ENCODE peak calls at places on chromosomes 4 and X, in eight cellular contexts. Q, J, L, P, Y, B, U and A are unnamed samples.

GRCh38 chr4:17494258-17494657 is 17.6 kb downstream of the QDPR start:
- DNase-seq in Q (no peak), J (no peak), L (no peak), P (peak), Y (no peak), B (peak), U (no peak), A (no peak)

GRCh38 chrX:70281951-70282350 is at the start of gene RAB41:
- DNase-seq in Q (no peak), J (no peak), L (no peak), P (no peak), Y (no peak), B (no peak), U (no peak), A (no peak)

GRCh38 chr4:168486961-168487820 is 6.9 kb upstream of the DDX60L start:
- DNase-seq in Q (no peak), J (no peak), L (no peak), P (peak), Y (no peak), B (peak), U (no peak), A (no peak)

GRCh38 chrX:45056428-45057145 is 144.1 kb downstream of the DIPK2B start:
- DNase-seq in Q (no peak), J (no peak), L (no peak), P (no peak), Y (no peak), B (no peak), U (no peak), A (no peak)

GRCh38 chrX:42973321-42973720 is 195.4 kb upstream of the PPP1R2C start:
- DNase-seq in Q (no peak), J (no peak), L (no peak), P (no peak), Y (no peak), B (no peak), U (no peak), A (no peak)

GRCh38 chr4:111775908-111776307 is 369.3 kb upstream of the FAM241A start:
- DNase-seq in Q (no peak), J (no peak), L (no peak), P (no peak), Y (no peak), B (no peak), U (no peak), A (no peak)

GRCh38 chr4:118282692-118283091 is 70.1 kb downstream of the PRSS12 start:
- DNase-seq in Q (no peak), J (no peak), L (peak), P (peak), Y (no peak), B (peak), U (peak), A (no peak)

GRCh38 chrX:54178100-54178940 is 4.7 kb downstream of the FAM120C start:
- DNase-seq in Q (no peak), J (no peak), L (no peak), P (peak), Y (no peak), B (peak), U (no peak), A (no peak)

GRCh38 chr4:113635739-113636437 is 125.7 kb downstream of the CAMK2D start:
- DNase-seq in Q (no peak), J (no peak), L (no peak), P (peak), Y (no peak), B (peak), U (no peak), A (no peak)

GRCh38 chrX:153304988-153305736 is 16.4 kb downstream of the PNMA6F start:
- DNase-seq in Q (no peak), J (no peak), L (no peak), P (no peak), Y (no peak), B (no peak), U (no peak), A (no peak)

GRCh38 chr4:118120120-118120760 is 86.0 kb downstream of the NDST3 start:
- DNase-seq in Q (no peak), J (no peak), L (no peak), P (no peak), Y (no peak), B (no peak), U (no peak), A (no peak)

GRCh38 chr4:77927991-77928925 is 65.6 kb downstream of the MRPL1 start:
- DNase-seq in Q (no peak), J (no peak), L (no peak), P (peak), Y (no peak), B (no peak), U (peak), A (no peak)

GRCh38 chr4:5366421-5366820 is 315.1 kb downstream of the STK32B start:
- DNase-seq in Q (no peak), J (no peak), L (no peak), P (no peak), Y (no peak), B (peak), U (no peak), A (no peak)

GRCh38 chrX:45775462-45775861 is 574.8 kb upstream of the DIPK2B start:
- DNase-seq in Q (no peak), J (no peak), L (no peak), P (peak), Y (no peak), B (peak), U (no peak), A (no peak)

GRCh38 chr4:188008377-188008776 is 12.8 kb downstream of the ZFP42 start:
- DNase-seq in Q (no peak), J (no peak), L (no peak), P (peak), Y (no peak), B (peak), U (no peak), A (no peak)

GRCh38 chrX:39736219-39737211 is 361.2 kb downstream of the BCOR start:
- DNase-seq in Q (no peak), J (peak), L (peak), P (peak), Y (no peak), B (peak), U (peak), A (no peak)

GRCh38 chr4:119579823-119580222 is 48.8 kb downstream of the PDE5A start:
- DNase-seq in Q (no peak), J (peak), L (no peak), P (no peak), Y (no peak), B (no peak), U (peak), A (no peak)

GRCh38 chrX:149222040-149222439 is 283.1 kb downstream of the IDS start:
- DNase-seq in Q (no peak), J (no peak), L (no peak), P (no peak), Y (no peak), B (no peak), U (no peak), A (no peak)

GRCh38 chr4:8332038-8332857 is 62.7 kb downstream of the HTRA3 start:
- DNase-seq in Q (no peak), J (no peak), L (no peak), P (no peak), Y (no peak), B (no peak), U (no peak), A (no peak)

DNA sequence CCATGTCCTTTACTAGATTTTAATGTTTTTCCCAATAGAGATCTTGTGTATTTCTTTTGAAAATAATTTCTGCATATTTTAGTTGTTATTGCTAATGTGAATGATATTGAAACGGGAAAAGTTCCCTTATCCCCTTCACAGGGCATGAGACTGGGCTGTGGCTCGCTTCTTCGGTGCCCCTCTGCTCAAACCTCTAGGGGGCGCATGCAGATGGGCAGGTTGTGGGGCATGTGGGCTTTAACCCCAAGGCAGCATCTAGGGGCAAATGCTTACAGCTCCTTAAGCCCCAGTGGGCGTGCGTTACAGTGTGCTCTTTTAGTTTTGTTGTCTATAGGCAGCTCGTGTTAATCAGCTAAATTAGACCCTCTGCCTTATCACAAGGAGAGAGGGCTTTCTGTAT is 194.7 kb downstream of the OPHN1 start:
- DNase-seq in Q (no peak), J (no peak), L (no peak), P (no peak), Y (no peak), B (no peak), U (no peak), A (no peak)
- TF ChIP-seq CTCF in Q (peak), J (peak), L (peak), P (peak), Y (peak), B (peak), U (no peak), A (peak)

GRCh38 chrX:15299945-15300851 is 15.2 kb downstream of the ASB11 start:
- DNase-seq in Q (no peak), J (no peak), L (no peak), P (peak), Y (no peak), B (peak), U (no peak), A (no peak)
- TF ChIP-seq CTCF in Q (peak), J (peak), L (peak), P (peak), Y (peak), B (peak), U (peak), A (peak)

GRCh38 chrX:38260231-38260630 is 39.6 kb upstream of the SRPX start:
- DNase-seq in Q (no peak), J (no peak), L (no peak), P (peak), Y (peak), B (no peak), U (no peak), A (peak)
- TF ChIP-seq CTCF in Q (peak), J (peak), L (no peak), P (peak), Y (peak), B (peak), U (peak), A (peak)

DNA sequence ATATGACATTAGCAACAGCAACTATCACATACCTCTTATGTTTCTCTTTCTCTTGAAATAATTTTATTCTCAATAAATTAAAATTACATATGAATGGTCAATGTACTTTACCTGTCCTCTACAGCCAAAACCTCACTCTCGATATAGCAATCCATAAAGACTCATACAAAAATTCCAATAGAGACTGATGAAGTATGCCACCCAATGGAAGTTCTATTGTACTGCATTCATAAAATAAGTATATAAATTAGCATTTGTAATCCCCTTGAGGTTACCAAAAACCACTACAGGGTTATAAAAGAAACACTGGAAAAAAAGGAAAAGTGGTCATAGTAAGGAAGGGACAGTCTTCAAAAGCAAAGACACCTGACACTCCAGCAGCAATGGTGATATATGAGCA is 32.8 kb downstream of the CLDN2 start:
- DNase-seq in Q (no peak), J (no peak), L (no peak), P (peak), Y (no peak), B (peak), U (no peak), A (no peak)
- TF ChIP-seq CTCF in Q (no peak), J (peak), L (peak), P (peak), Y (peak), B (peak), U (peak), A (no peak)

GRCh38 chr4:88937081-88937480 is 119.9 kb downstream of the FAM13A start:
- DNase-seq in Q (no peak), J (no peak), L (no peak), P (peak), Y (no peak), B (peak), U (no peak), A (no peak)
- TF ChIP-seq CTCF in Q (no peak), J (no peak), L (no peak), P (no peak), Y (no peak), B (no peak), U (no peak), A (no peak)

GRCh38 chr4:71167083-71167482 is 171.7 kb upstream of the SLC4A4 start:
- DNase-seq in Q (no peak), J (no peak), L (no peak), P (no peak), Y (no peak), B (no peak), U (no peak), A (no peak)

GRCh38 chr4:71162386-71162785 is 168.9 kb downstream of the DCK start:
- DNase-seq in Q (no peak), J (no peak), L (no peak), P (no peak), Y (no peak), B (no peak), U (no peak), A (no peak)

GRCh38 chr4:71163317-71163716 is 169.9 kb downstream of the DCK start:
- DNase-seq in Q (no peak), J (no peak), L (no peak), P (no peak), Y (no peak), B (no peak), U (no peak), A (no peak)
- TF ChIP-seq CTCF in Q (no peak), J (no peak), L (no peak), P (no peak), Y (no peak), B (no peak), U (no peak), A (no peak)

GRCh38 chr4:55186123-55186522 is 60.7 kb upstream of the KDR start:
- DNase-seq in Q (no peak), J (no peak), L (no peak), P (no peak), Y (no peak), B (no peak), U (no peak), A (no peak)
- TF ChIP-seq CTCF in Q (no peak), J (peak), L (no peak), P (peak), Y (no peak), B (peak), U (no peak), A (no peak)

GRCh38 chr4:183072181-183072580 is 26.9 kb upstream of the WWC2 start:
- DNase-seq in Q (no peak), J (no peak), L (no peak), P (no peak), Y (no peak), B (peak), U (no peak), A (no peak)

GRCh38 chr4:183068502-183068901 is 30.6 kb upstream of the WWC2 start:
- DNase-seq in Q (no peak), J (no peak), L (no peak), P (no peak), Y (no peak), B (no peak), U (no peak), A (no peak)

GRCh38 chr4:183073838-183074145 is 25.3 kb upstream of the WWC2 start:
- DNase-seq in Q (no peak), J (no peak), L (no peak), P (no peak), Y (no peak), B (no peak), U (no peak), A (no peak)

GRCh38 chr4:183074288-183074990 is 24.6 kb upstream of the WWC2 start:
- DNase-seq in Q (no peak), J (no peak), L (no peak), P (peak), Y (no peak), B (peak), U (no peak), A (no peak)

DNA sequence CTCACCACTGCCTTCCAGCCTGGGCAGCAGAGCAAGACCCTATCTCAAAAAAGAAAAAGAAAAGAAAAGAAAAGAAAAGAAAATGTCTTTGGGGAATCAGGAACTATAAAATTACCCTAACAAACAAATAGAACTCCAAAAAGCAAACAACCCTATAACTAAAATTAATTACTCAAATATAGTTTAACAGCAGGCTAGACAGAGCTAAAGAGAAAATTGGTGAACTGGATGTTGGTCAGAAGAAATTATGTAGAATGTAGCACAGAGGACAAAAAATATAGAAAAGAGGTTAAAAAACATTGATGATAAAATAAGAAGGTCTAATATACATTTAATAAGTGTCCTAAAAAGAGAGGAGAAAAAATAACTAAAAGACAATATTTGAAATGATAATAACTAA is 27.8 kb upstream of the WWC2 start:
- DNase-seq in Q (no peak), J (no peak), L (no peak), P (no peak), Y (no peak), B (no peak), U (no peak), A (no peak)
- TF ChIP-seq CTCF in Q (no peak), J (no peak), L (no peak), P (no peak), Y (no peak), B (no peak), U (no peak), A (no peak)

DNA sequence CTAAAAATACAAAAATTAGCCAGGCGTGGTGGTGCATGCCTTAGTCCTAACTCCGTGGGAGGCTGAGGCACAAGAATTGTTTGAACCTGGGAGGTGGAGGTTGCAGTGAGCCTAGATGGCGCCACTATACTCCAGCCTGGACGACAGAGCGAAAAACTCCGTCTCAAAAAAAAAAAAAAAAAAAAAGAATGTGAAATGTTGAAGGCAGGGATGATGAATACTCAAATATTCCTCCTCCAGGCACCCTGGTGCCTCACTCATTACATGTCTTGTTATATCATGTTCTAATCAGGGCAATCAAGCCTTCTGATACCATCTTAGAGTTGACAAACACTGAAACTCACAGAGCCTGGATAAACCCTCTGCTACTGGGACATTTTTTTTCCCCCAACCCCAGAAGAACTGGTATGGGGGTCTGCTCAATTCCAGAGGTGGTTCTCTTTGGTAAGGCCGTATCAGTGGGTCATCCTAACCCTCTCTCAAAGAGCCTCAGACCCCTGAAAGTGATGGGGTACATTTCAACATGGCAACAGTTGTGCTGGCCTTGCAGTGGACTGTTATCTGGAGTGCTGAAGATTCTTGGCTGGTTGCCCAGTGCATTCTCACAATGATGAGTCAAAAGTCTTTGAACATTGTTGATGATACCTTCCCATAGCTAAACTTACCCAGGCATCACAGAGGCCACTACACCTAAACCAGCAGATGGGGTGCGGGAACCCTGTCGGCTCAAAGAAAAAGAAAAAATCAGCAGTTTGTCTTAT is 2.4 kb upstream of the SH3KBP1 start:
- DNase-seq in Q (peak), J (no peak), L (no peak), P (peak), Y (no peak), B (peak), U (no peak), A (peak)
- TF ChIP-seq CTCF in Q (no peak), J (no peak), L (no peak), P (no peak), Y (no peak), B (peak), U (no peak), A (no peak)

DNA sequence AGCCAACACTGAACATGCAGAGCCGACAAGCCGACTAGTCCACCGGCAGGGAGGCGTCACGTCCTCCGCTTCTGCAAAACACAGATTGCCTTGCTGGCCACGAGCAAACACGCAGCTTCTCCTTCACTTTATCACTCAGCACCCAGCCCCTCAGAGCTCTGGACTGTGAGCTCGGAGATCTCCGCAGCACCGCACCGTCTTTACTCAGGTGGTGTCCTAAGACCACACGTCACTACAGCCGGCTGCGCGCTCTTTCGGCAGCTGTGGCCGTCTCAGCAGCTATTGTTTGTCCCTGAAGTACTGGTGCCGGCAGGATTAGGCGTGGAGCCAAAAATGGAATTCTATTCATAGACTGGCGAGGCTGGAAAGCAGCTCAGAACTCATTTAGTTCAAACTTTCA is 72.0 kb downstream of the FAT1 start:
- DNase-seq in Q (no peak), J (peak), L (peak), P (peak), Y (no peak), B (no peak), U (peak), A (no peak)
- TF ChIP-seq CTCF in Q (no peak), J (no peak), L (no peak), P (no peak), Y (no peak), B (no peak), U (no peak), A (no peak)